ENCODE peak calls at places on chromosome X, in eight cellular contexts. G is IMR-90; T is activated CD4-positive, alpha-beta T cell treated with anti-CD3 and anti-CD28 coated beads for 1 hour; S is PC-3; E is KG1; O is activated effector memory CD4-positive, alpha-beta T cell treated with Interleukin-2 at 50 U/mL for 16 hours; Q is NCI-H1694 treated with DMSO at 0.1 percent for 48 hours; L is stimulated activated naive CD4-positive, alpha-beta T cell. Z is an unnamed sample.

GRCh38 chrX:48749182-48749581 is 12.4 kb upstream of the GLOD5 start:
- DNase-seq in G (no peak), T (no peak), S (no peak), E (no peak), O (no peak), Q (no peak), L (no peak), Z (no peak)

GRCh38 chrX:154409222-154409871 is at the start of gene DNASE1L1:
- DNase-seq in G (peak), T (no peak), S (peak), E (no peak), O (no peak), Q (no peak), L (no peak), Z (peak)

GRCh38 chrX:150146271-150146888 is 208.1 kb upstream of the EOLA2 start:
- DNase-seq in G (no peak), T (no peak), S (peak), E (no peak), O (no peak), Q (no peak), L (no peak), Z (no peak)

GRCh38 chrX:107000013-107000515 is at the start of gene MORC4:
- DNase-seq in G (peak), T (peak), S (peak), E (no peak), O (peak), Q (peak), L (peak), Z (peak)

GRCh38 chrX:41350150-41350975 is 16.4 kb downstream of the DDX3X start:
- DNase-seq in G (peak), T (no peak), S (peak), E (no peak), O (no peak), Q (no peak), L (no peak), Z (no peak)

GRCh38 chrX:26762253-26762652 is 546.3 kb downstream of the MAGEB5 start:
- DNase-seq in G (no peak), T (no peak), S (no peak), E (no peak), O (no peak), Q (no peak), L (no peak), Z (no peak)

GRCh38 chrX:42869659-42870476 is 91.9 kb upstream of the PPP1R2C start:
- DNase-seq in G (no peak), T (no peak), S (no peak), E (no peak), O (no peak), Q (no peak), L (no peak), Z (peak)

GRCh38 chrX:10833299-10834169 is 213.1 kb upstream of the MID1 start:
- DNase-seq in G (no peak), T (no peak), S (peak), E (no peak), O (no peak), Q (no peak), L (no peak), Z (no peak)

GRCh38 chrX:111581086-111581485 is 69.6 kb downstream of the SERTM2 start:
- DNase-seq in G (no peak), T (no peak), S (no peak), E (no peak), O (no peak), Q (no peak), L (no peak), Z (no peak)

GRCh38 chrX:17564689-17565409 is 172.4 kb upstream of the SCML1 start:
- DNase-seq in G (no peak), T (no peak), S (no peak), E (no peak), O (no peak), Q (no peak), L (no peak), Z (no peak)

GRCh38 chrX:105552395-105552794 is 269.9 kb upstream of the NRK start:
- DNase-seq in G (no peak), T (no peak), S (peak), E (no peak), O (no peak), Q (no peak), L (no peak), Z (no peak)

GRCh38 chrX:132181364-132181763 is 37.9 kb downstream of the RAP2C start:
- DNase-seq in G (no peak), T (no peak), S (peak), E (no peak), O (no peak), Q (no peak), L (no peak), Z (no peak)

GRCh38 chrX:87516716-87517115 is 886 bp upstream of the KLHL4 start:
- DNase-seq in G (peak), T (no peak), S (peak), E (no peak), O (no peak), Q (no peak), L (no peak), Z (no peak)

GRCh38 chrX:153687121-153688039 is at the start of gene SLC6A8:
- DNase-seq in G (peak), T (no peak), S (peak), E (no peak), O (peak), Q (peak), L (no peak), Z (peak)

GRCh38 chrX:110265624-110266023 is 52.3 kb downstream of the AMMECR1 start:
- DNase-seq in G (no peak), T (no peak), S (peak), E (no peak), O (no peak), Q (no peak), L (no peak), Z (no peak)

GRCh38 chrX:153726286-153727107 is 1.8 kb downstream of the ABCD1 start:
- DNase-seq in G (peak), T (no peak), S (peak), E (no peak), O (peak), Q (no peak), L (peak), Z (no peak)

GRCh38 chrX:104136241-104137019 is 20.4 kb downstream of the SLC25A53 start:
- DNase-seq in G (peak), T (no peak), S (peak), E (no peak), O (peak), Q (peak), L (peak), Z (peak)

GRCh38 chrX:38811515-38812239 is 10.4 kb downstream of the MID1IP1 start:
- DNase-seq in G (no peak), T (no peak), S (no peak), E (no peak), O (no peak), Q (no peak), L (peak), Z (peak)

GRCh38 chrX:15468036-15468435 is 25.1 kb downstream of the PIR start:
- DNase-seq in G (peak), T (no peak), S (peak), E (peak), O (no peak), Q (peak), L (no peak), Z (no peak)

GRCh38 chrX:103356023-103356798 is at the start of gene TCEAL9:
- DNase-seq in G (peak), T (no peak), S (peak), E (no peak), O (no peak), Q (peak), L (no peak), Z (no peak)

GRCh38 chrX:9163153-9163790 is 129.3 kb upstream of the FAM9B start:
- DNase-seq in G (peak), T (no peak), S (peak), E (no peak), O (no peak), Q (no peak), L (no peak), Z (no peak)

GRCh38 chrX:49838374-49838773 is 9.3 kb downstream of the PAGE4 start:
- DNase-seq in G (peak), T (no peak), S (peak), E (no peak), O (no peak), Q (no peak), L (no peak), Z (peak)

GRCh38 chrX:48579259-48579658 is 5.0 kb downstream of the RBM3 start:
- DNase-seq in G (no peak), T (no peak), S (no peak), E (no peak), O (no peak), Q (no peak), L (no peak), Z (no peak)

GRCh38 chrX:119996600-119997524 is 53.3 kb upstream of the NKAP start:
- DNase-seq in G (no peak), T (no peak), S (no peak), E (no peak), O (no peak), Q (no peak), L (no peak), Z (no peak)

GRCh38 chrX:18674417-18674787 is 2.5 kb upstream of the RS1 start:
- DNase-seq in G (no peak), T (peak), S (no peak), E (no peak), O (peak), Q (peak), L (no peak), Z (peak)

GRCh38 chrX:20378291-20378920 is 111.7 kb upstream of the RPS6KA3 start:
- DNase-seq in G (peak), T (no peak), S (peak), E (no peak), O (no peak), Q (no peak), L (no peak), Z (peak)